ENCODE peak calls at places on chromosomes 12 and 14, in ten cellular contexts. F is fibroblast of lung, Q is A549, B is IMR-90, A is Caco-2, S is MM.1S, P is K562, V is A673, T is WERI-Rb-1, C is suprapubic skin. Z is an unnamed sample.
A peak's percentile ranks its signal among the peaks of the same experiment; 100 is the strongest.

GRCh38 chr14:52551696-52552062 is 626 bp downstream of the TXNDC16 start:
- DNase-seq in F (peak; percentile 52), Q (peak; percentile 30), B (peak; percentile 39), A (no peak), S (no peak), P (peak; percentile 39), V (peak; percentile 42), T (peak; percentile 25), C (no peak), Z (peak; percentile 44)

GRCh38 chr12:27193854-27194544 is 50.1 kb upstream of the STK38L start:
- DNase-seq in F (peak; percentile 90), Q (peak; percentile 37), B (peak; percentile 86), A (no peak), S (no peak), P (no peak), V (no peak), T (no peak), C (no peak), Z (peak; percentile 92)

GRCh38 chr14:102967506-102967795 is 45.0 kb downstream of the AMN start:
- DNase-seq in F (no peak), Q (no peak), B (no peak), A (no peak), S (no peak), P (no peak), V (no peak), T (no peak), C (no peak), Z (no peak)

GRCh38 chr14:106691601-106692291 is 1165.4 kb downstream of the TMEM121 start:
- DNase-seq in F (no peak), Q (peak; percentile 50), B (no peak), A (peak; percentile 41), S (peak; percentile 87), P (peak; percentile 29), V (peak; percentile 45), T (peak; percentile 25), C (no peak), Z (no peak)

GRCh38 chr14:26395726-26396125 is 202.1 kb downstream of the NOVA1 start:
- DNase-seq in F (no peak), Q (no peak), B (no peak), A (no peak), S (no peak), P (no peak), V (no peak), T (no peak), C (no peak), Z (no peak)

GRCh38 chr14:42299692-42300091 is 693.0 kb downstream of the LRFN5 start:
- DNase-seq in F (no peak), Q (no peak), B (no peak), A (no peak), S (peak; percentile 30), P (no peak), V (peak; percentile 97), T (no peak), C (no peak), Z (peak; percentile 1)

GRCh38 chr14:29865299-29865698 is 62.3 kb downstream of the PRKD1 start:
- DNase-seq in F (no peak), Q (no peak), B (no peak), A (no peak), S (no peak), P (no peak), V (peak; percentile 25), T (no peak), C (no peak), Z (no peak)

GRCh38 chr14:82354126-82354525 is 820.5 kb upstream of the SEL1L start:
- DNase-seq in F (no peak), Q (no peak), B (no peak), A (no peak), S (no peak), P (no peak), V (no peak), T (no peak), C (no peak), Z (no peak)

GRCh38 chr12:67052981-67053380 is 216.2 kb upstream of the CAND1 start:
- DNase-seq in F (no peak), Q (no peak), B (no peak), A (no peak), S (no peak), P (no peak), V (no peak), T (no peak), C (no peak), Z (no peak)

GRCh38 chr12:63911336-63911735 is 66.8 kb downstream of the SRGAP1 start:
- DNase-seq in F (no peak), Q (no peak), B (no peak), A (no peak), S (no peak), P (no peak), V (no peak), T (no peak), C (no peak), Z (no peak)

GRCh38 chr14:85414142-85414541 is 115.8 kb upstream of the FLRT2 start:
- DNase-seq in F (no peak), Q (no peak), B (no peak), A (no peak), S (no peak), P (no peak), V (no peak), T (no peak), C (no peak), Z (peak; percentile 35)

GRCh38 chr14:28772613-28773012 is 6.0 kb downstream of the FOXG1 start:
- DNase-seq in F (no peak), Q (no peak), B (no peak), A (no peak), S (no peak), P (peak; percentile 42), V (no peak), T (no peak), C (no peak), Z (no peak)

GRCh38 chr12:108645686-108646596 is 12.2 kb upstream of the SELPLG start:
- DNase-seq in F (no peak), Q (no peak), B (no peak), A (no peak), S (no peak), P (no peak), V (no peak), T (no peak), C (peak; percentile 41), Z (no peak)

GRCh38 chr14:71206123-71206522 is 298.9 kb downstream of the PCNX1 start:
- DNase-seq in F (no peak), Q (no peak), B (no peak), A (no peak), S (no peak), P (no peak), V (no peak), T (no peak), C (no peak), Z (no peak)

GRCh38 chr14:64005822-64006221 is 153.0 kb downstream of the SYNE2 start:
- DNase-seq in F (no peak), Q (no peak), B (no peak), A (no peak), S (no peak), P (no peak), V (no peak), T (no peak), C (no peak), Z (no peak)

GRCh38 chr14:51884086-51884927 is 23.9 kb downstream of the GNG2 start:
- DNase-seq in F (peak; percentile 88), Q (no peak), B (peak; percentile 88), A (no peak), S (no peak), P (peak; percentile 0), V (peak; percentile 10), T (no peak), C (no peak), Z (peak; percentile 36)

DNA sequence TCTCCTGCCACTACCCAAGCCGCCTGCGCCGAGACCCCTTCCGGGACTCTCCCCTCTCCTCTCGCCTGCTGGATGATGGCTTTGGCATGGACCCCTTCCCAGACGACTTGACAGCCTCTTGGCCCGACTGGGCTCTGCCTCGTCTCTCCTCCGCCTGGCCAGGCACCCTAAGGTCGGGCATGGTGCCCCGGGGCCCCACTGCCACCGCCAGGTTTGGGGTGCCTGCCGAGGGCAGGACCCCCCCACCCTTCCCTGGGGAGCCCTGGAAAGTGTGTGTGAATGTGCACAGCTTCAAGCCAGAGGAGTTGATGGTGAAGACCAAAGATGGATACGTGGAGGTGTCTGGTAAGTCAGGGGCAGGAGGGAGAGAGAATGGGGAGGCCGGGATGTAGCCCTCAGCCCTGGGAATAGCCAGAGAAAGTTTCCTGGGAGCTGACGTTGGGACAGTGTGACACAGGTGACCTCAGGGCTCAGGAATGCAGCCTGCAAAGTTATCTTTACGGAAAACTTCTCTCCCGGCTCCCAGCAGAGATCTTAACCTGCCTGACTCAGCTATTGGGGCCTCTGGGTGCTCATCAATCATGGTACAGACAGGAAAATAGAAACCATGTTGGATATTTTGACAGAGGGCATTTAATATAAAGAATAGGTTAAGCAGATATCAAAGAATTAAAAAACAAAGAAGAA is 747 bp downstream of the HSPB8 start:
- DNase-seq in F (peak; percentile 49), Q (peak; percentile 69), B (peak; percentile 70), A (peak; percentile 90), S (no peak), P (no peak), V (no peak), T (no peak), C (no peak), Z (peak; percentile 68)
- H3K4me3 ChIP-seq in F (peak overlapping the region; percentile 44), Q (peak overlapping the region; percentile 42), B (peak overlapping the region; percentile 39), A (peak overlapping the region; percentile 34), S (no peak overlapping the region), P (no peak overlapping the region), V (no peak overlapping the region), T (no peak overlapping the region), C (peak overlapping the region; percentile 52), Z (peak overlapping the region; percentile 67)

GRCh38 chr12:47942327-47943230 is 20.8 kb upstream of the TMEM106C start:
- DNase-seq in F (no peak), Q (no peak), B (no peak), A (no peak), S (no peak), P (peak; percentile 44), V (peak; percentile 41), T (peak; percentile 69), C (no peak), Z (no peak)
- TF ChIP-seq CTCF in F (peak; percentile 20), Q (peak; percentile 21), B (peak; percentile 19), A (peak; percentile 32), S (no peak), P (peak; percentile 10), V (peak; percentile 63), T (peak; percentile 67), C (no peak), Z (peak; percentile 19)

GRCh38 chr12:95116341-95116740 is 42.9 kb upstream of the NR2C1 start:
- DNase-seq in F (peak; percentile 14), Q (no peak), B (no peak), A (no peak), S (no peak), P (no peak), V (no peak), T (no peak), C (no peak), Z (no peak)
- H3K4me3 ChIP-seq in F (no peak overlapping the region), Q (no peak overlapping the region), B (no peak overlapping the region), A (no peak overlapping the region), S (peak overlapping the region; percentile 31), P (no peak overlapping the region), V (no peak overlapping the region), T (no peak overlapping the region), C (no peak overlapping the region), Z (no peak overlapping the region)

DNA sequence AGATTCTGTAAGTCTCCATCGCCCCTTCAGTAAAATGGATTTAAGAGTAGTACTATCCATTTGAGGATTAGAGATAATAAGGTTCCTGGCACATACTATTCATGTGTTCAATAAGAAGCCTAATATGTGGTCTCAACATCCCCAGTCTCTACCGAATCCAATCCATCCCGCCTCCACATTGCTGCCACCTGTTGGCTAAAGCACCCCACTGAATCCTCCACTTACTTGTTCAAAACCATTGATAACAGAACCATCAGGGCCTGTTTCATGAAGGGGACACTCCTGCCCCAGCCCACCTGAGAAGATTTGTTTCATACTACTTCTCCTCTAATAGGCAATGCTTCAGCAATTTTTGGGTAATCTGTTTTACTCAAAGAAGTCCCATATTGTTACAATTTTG is 147.5 kb downstream of the SLC2A13 start:
- DNase-seq in F (no peak), Q (peak; percentile 7), B (no peak), A (no peak), S (no peak), P (peak; percentile 26), V (peak; percentile 31), T (no peak), C (no peak), Z (peak; percentile 28)
- TF ChIP-seq CTCF in F (peak; percentile 7), Q (peak; percentile 26), B (no peak), A (peak; percentile 55), S (peak; percentile 7), P (peak; percentile 37), V (peak; percentile 53), T (peak; percentile 27), C (no peak), Z (peak; percentile 40)

Z was measured in fibroblast of pulmonary artery.